ENCODE peak calls at places on chromosomes 3 and 15, in six cellular contexts. One of them, this sample, is unnamed. For H3K9me3, the result is how much of the 10 kb centered on the place peaks cover.

GRCh38 chr3:55059027-55059629 is 131.3 kb upstream of the LRTM1 start:
- DNase-seq in IMR-90: peak
- DNase-seq in neuronal stem cell: no peak
- DNase-seq in H9: no peak
- DNase-seq in mesenchymal stem cell: peak
- DNase-seq in H1: no peak
- DNase-seq in this sample: no peak

GRCh38 chr15:60594071-60594470 is 115.1 kb upstream of the ICE2 start:
- DNase-seq in IMR-90: no peak
- DNase-seq in neuronal stem cell: no peak
- DNase-seq in H9: no peak
- DNase-seq in mesenchymal stem cell: no peak
- DNase-seq in H1: no peak
- DNase-seq in this sample: no peak

GRCh38 chr3:140704733-140705132 is 26.9 kb downstream of the TRIM42 start:
- DNase-seq in IMR-90: no peak
- DNase-seq in neuronal stem cell: no peak
- DNase-seq in H9: no peak
- DNase-seq in mesenchymal stem cell: no peak
- DNase-seq in H1: no peak
- DNase-seq in this sample: no peak

GRCh38 chr15:47688573-47689086 is 28.7 kb upstream of the SEMA6D start:
- DNase-seq in IMR-90: peak
- DNase-seq in neuronal stem cell: no peak
- DNase-seq in H9: no peak
- DNase-seq in mesenchymal stem cell: peak
- DNase-seq in H1: no peak
- DNase-seq in this sample: peak

GRCh38 chr15:70023769-70024491 is 73.8 kb downstream of the TLE3 start:
- DNase-seq in IMR-90: peak
- DNase-seq in neuronal stem cell: no peak
- DNase-seq in H9: no peak
- DNase-seq in mesenchymal stem cell: peak
- DNase-seq in H1: no peak
- DNase-seq in this sample: no peak

GRCh38 chr3:183074881-183075280 is 24.4 kb downstream of the MCCC1 start:
- DNase-seq in IMR-90: no peak
- DNase-seq in neuronal stem cell: no peak
- DNase-seq in H9: no peak
- DNase-seq in mesenchymal stem cell: no peak
- DNase-seq in H1: no peak
- DNase-seq in this sample: no peak

GRCh38 chr3:105513886-105514285 is 147.2 kb downstream of the ALCAM start:
- DNase-seq in IMR-90: no peak
- DNase-seq in neuronal stem cell: no peak
- DNase-seq in H9: no peak
- DNase-seq in mesenchymal stem cell: no peak
- DNase-seq in H1: no peak
- DNase-seq in this sample: no peak

GRCh38 chr3:138082085-138082991 is 33.1 kb downstream of the DZIP1L start:
- DNase-seq in IMR-90: peak
- DNase-seq in neuronal stem cell: no peak
- DNase-seq in H9: no peak
- DNase-seq in mesenchymal stem cell: peak
- DNase-seq in H1: no peak
- DNase-seq in this sample: peak

GRCh38 chr15:69305204-69305931 is 6.7 kb downstream of the PAQR5 start:
- DNase-seq in IMR-90: peak
- DNase-seq in neuronal stem cell: no peak
- DNase-seq in H9: no peak
- DNase-seq in mesenchymal stem cell: peak
- DNase-seq in H1: peak
- DNase-seq in this sample: peak

GRCh38 chr15:24645627-24646026 is 29.9 kb upstream of the NPAP1 start:
- DNase-seq in IMR-90: no peak
- DNase-seq in neuronal stem cell: no peak
- DNase-seq in H9: no peak
- DNase-seq in mesenchymal stem cell: no peak
- DNase-seq in H1: no peak
- DNase-seq in this sample: no peak
- H3K9me3 ChIP-seq in IMR-90: under half
- H3K9me3 ChIP-seq in neuronal stem cell: under half
- H3K9me3 ChIP-seq in H9: under half
- H3K9me3 ChIP-seq in mesenchymal stem cell: under half
- H3K9me3 ChIP-seq in H1: under half
- H3K9me3 ChIP-seq in this sample: under half

GRCh38 chr3:52288674-52289073 is 1.0 kb downstream of the GLYCTK start:
- DNase-seq in IMR-90: no peak
- DNase-seq in neuronal stem cell: no peak
- DNase-seq in H9: no peak
- DNase-seq in mesenchymal stem cell: no peak
- DNase-seq in H1: no peak
- DNase-seq in this sample: no peak
- H2AK5ac ChIP-seq in IMR-90: peak
- H2AK5ac ChIP-seq in neuronal stem cell: no peak
- H2AK5ac ChIP-seq in H9: no peak
- H2AK5ac ChIP-seq in mesenchymal stem cell: peak
- H2AK5ac ChIP-seq in H1: peak
- H2AK5ac ChIP-seq in this sample: peak

DNA sequence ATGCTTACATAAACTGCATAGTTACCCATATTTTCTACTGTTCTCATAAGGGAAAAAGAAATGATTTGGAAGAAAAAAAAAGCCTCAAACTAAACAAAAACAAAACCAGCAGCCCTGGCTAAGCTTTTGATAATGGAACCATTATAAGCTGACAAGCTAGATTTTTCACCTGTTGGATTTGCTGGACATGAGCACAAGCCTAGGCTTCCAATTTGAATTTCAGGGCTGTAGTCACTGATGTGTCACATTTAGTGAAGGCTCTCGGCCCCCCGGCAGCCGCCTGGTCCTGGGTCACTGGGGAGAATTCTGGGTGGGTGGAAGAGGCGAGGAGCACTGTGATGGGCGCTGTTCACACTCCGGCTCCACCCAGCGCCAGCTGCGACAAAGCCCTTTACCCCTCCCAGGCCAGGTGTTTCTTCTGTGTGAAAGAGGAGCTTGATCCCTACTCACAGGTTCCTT is 4.6 kb downstream of the FBXL22 start:
- DNase-seq in IMR-90: no peak
- DNase-seq in neuronal stem cell: no peak
- DNase-seq in H9: no peak
- DNase-seq in mesenchymal stem cell: no peak
- DNase-seq in H1: no peak
- DNase-seq in this sample: no peak
- H3K9me3 ChIP-seq in IMR-90: under half
- H3K9me3 ChIP-seq in neuronal stem cell: under half
- H3K9me3 ChIP-seq in H9: under half
- H3K9me3 ChIP-seq in mesenchymal stem cell: under half
- H3K9me3 ChIP-seq in H1: under half
- H3K9me3 ChIP-seq in this sample: under half

GRCh38 chr3:20107722-20108121 is 67.5 kb downstream of the KAT2B start:
- DNase-seq in IMR-90: no peak
- DNase-seq in neuronal stem cell: no peak
- DNase-seq in H9: no peak
- DNase-seq in mesenchymal stem cell: no peak
- DNase-seq in H1: no peak
- DNase-seq in this sample: no peak

GRCh38 chr3:20104167-20104661 is 64.0 kb downstream of the KAT2B start:
- DNase-seq in IMR-90: no peak
- DNase-seq in neuronal stem cell: no peak
- DNase-seq in H9: no peak
- DNase-seq in mesenchymal stem cell: no peak
- DNase-seq in H1: no peak
- DNase-seq in this sample: peak

GRCh38 chr3:20103731-20104130 is 63.5 kb downstream of the KAT2B start:
- DNase-seq in IMR-90: no peak
- DNase-seq in neuronal stem cell: no peak
- DNase-seq in H9: no peak
- DNase-seq in mesenchymal stem cell: no peak
- DNase-seq in H1: no peak
- DNase-seq in this sample: no peak

GRCh38 chr3:20108869-20109268 is 68.6 kb downstream of the KAT2B start:
- DNase-seq in IMR-90: no peak
- DNase-seq in neuronal stem cell: no peak
- DNase-seq in H9: no peak
- DNase-seq in mesenchymal stem cell: no peak
- DNase-seq in H1: no peak
- DNase-seq in this sample: peak

DNA sequence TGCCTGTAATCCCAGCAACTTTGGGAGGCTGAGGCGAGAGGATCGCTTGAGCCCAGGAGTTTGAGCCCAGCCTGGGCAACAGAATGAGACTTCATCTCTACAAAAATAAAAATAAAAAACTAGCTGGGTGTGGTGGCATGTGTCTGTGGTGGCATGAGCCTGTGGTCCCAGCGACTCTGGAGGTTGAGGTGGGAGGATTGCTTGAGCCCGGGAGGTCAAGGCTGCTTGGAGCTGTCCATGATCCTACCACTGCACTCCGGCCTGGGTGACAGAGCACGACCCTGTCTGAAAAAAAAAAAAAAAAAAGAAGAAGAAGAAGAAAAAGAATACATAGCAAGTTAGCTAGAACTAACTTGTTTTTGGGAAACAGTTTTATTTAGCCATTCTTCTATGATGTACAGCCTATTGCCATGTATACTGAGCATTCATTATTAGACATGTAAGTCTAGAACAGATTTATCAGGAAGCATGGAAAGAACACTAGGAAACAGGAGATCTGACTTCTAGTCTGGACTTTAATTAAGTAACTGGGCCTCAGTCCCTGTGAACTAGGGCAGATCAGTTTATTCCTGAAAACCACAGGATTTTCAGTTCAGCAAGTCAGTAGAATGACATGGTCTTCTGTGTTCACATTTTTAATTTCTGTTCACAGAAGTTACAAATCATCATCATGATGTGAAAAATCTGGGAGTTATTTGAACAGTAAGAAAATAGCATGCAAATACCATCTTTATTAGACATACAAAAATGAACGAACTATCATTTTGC is 65.5 kb downstream of the KAT2B start:
- DNase-seq in IMR-90: no peak
- DNase-seq in neuronal stem cell: no peak
- DNase-seq in H9: no peak
- DNase-seq in mesenchymal stem cell: peak
- DNase-seq in H1: no peak
- DNase-seq in this sample: no peak
- H2AK5ac ChIP-seq in IMR-90: no peak
- H2AK5ac ChIP-seq in neuronal stem cell: no peak
- H2AK5ac ChIP-seq in H9: no peak
- H2AK5ac ChIP-seq in mesenchymal stem cell: no peak
- H2AK5ac ChIP-seq in H1: no peak
- H2AK5ac ChIP-seq in this sample: no peak

GRCh38 chr3:120040813-120041377 is 53.4 kb downstream of the GSK3B start:
- DNase-seq in IMR-90: no peak
- DNase-seq in neuronal stem cell: no peak
- DNase-seq in H9: peak
- DNase-seq in mesenchymal stem cell: no peak
- DNase-seq in H1: no peak
- DNase-seq in this sample: no peak
- H3K9me3 ChIP-seq in IMR-90: under half
- H3K9me3 ChIP-seq in neuronal stem cell: half or more
- H3K9me3 ChIP-seq in H9: under half
- H3K9me3 ChIP-seq in mesenchymal stem cell: under half
- H3K9me3 ChIP-seq in H1: under half
- H3K9me3 ChIP-seq in this sample: under half

GRCh38 chr3:50139308-50139707 is 15.8 kb upstream of the SEMA3F start:
- DNase-seq in IMR-90: no peak
- DNase-seq in neuronal stem cell: no peak
- DNase-seq in H9: no peak
- DNase-seq in mesenchymal stem cell: no peak
- DNase-seq in H1: no peak
- DNase-seq in this sample: no peak
- H2AK5ac ChIP-seq in IMR-90: peak
- H2AK5ac ChIP-seq in neuronal stem cell: peak
- H2AK5ac ChIP-seq in H9: no peak
- H2AK5ac ChIP-seq in mesenchymal stem cell: no peak
- H2AK5ac ChIP-seq in H1: peak
- H2AK5ac ChIP-seq in this sample: no peak

GRCh38 chr3:19645093-19645492 is 288.9 kb downstream of the EFHB start:
- DNase-seq in IMR-90: no peak
- DNase-seq in neuronal stem cell: no peak
- DNase-seq in H9: no peak
- DNase-seq in mesenchymal stem cell: no peak
- DNase-seq in H1: no peak
- DNase-seq in this sample: no peak

GRCh38 chr3:19641408-19641807 is 292.6 kb downstream of the EFHB start:
- DNase-seq in IMR-90: no peak
- DNase-seq in neuronal stem cell: no peak
- DNase-seq in H9: no peak
- DNase-seq in mesenchymal stem cell: no peak
- DNase-seq in H1: no peak
- DNase-seq in this sample: no peak

GRCh38 chr3:19644405-19644804 is 289.6 kb downstream of the EFHB start:
- DNase-seq in IMR-90: no peak
- DNase-seq in neuronal stem cell: no peak
- DNase-seq in H9: no peak
- DNase-seq in mesenchymal stem cell: no peak
- DNase-seq in H1: no peak
- DNase-seq in this sample: no peak
- H3K9me3 ChIP-seq in IMR-90: under half
- H3K9me3 ChIP-seq in neuronal stem cell: under half
- H3K9me3 ChIP-seq in H9: under half
- H3K9me3 ChIP-seq in mesenchymal stem cell: under half
- H3K9me3 ChIP-seq in H1: under half
- H3K9me3 ChIP-seq in this sample: under half

This sample was measured in trophoblast cell.